ENCODE peak calls at places on chromosomes 4 and X, in four cellular contexts. V is body of pancreas, W is HCT116, A is foreskin fibroblast. K is an unnamed sample.

GRCh38 chrX:63434206-63434605 is 83.1 kb upstream of the SPIN4 start:
- DNase-seq in V (no peak), W (no peak), A (no peak), K (no peak)

GRCh38 chrX:125627676-125628075 is 308.0 kb downstream of the TEX13C start:
- DNase-seq in V (no peak), W (no peak), A (no peak), K (no peak)

GRCh38 chr4:163493643-163494359 is 689 bp upstream of the TMA16 start:
- DNase-seq in V (no peak), W (no peak), A (no peak), K (no peak)

GRCh38 chr4:99221980-99222379 is 2.9 kb upstream of the ADH6 start:
- DNase-seq in V (no peak), W (no peak), A (no peak), K (no peak)

GRCh38 chrX:13180807-13181206 is 136.4 kb upstream of the FAM9C start:
- DNase-seq in V (no peak), W (no peak), A (peak; percentile 71), K (no peak)

GRCh38 chr4:81314897-81315470 is 100.0 kb upstream of the PRKG2 start:
- DNase-seq in V (no peak), W (no peak), A (peak; percentile 69), K (no peak)

GRCh38 chrX:51002160-51002632 is 91.7 kb downstream of the BMP15 start:
- DNase-seq in V (no peak), W (no peak), A (no peak), K (no peak)

GRCh38 chrX:11367609-11368430 is 74.6 kb downstream of the AMELX start:
- DNase-seq in V (no peak), W (no peak), A (peak; percentile 61), K (peak; percentile 49)

GRCh38 chr4:120481711-120482110 is 415.1 kb upstream of the MAD2L1 start:
- DNase-seq in V (no peak), W (no peak), A (no peak), K (no peak)

GRCh38 chrX:22662776-22663175 is 337.0 kb upstream of the DDX53 start:
- DNase-seq in V (no peak), W (no peak), A (no peak), K (no peak)

GRCh38 chrX:103910371-103910770 is 52.1 kb upstream of the TMSB15B start:
- DNase-seq in V (no peak), W (no peak), A (no peak), K (no peak)

GRCh38 chr4:109009909-109010308 is 247.1 kb upstream of the ETNPPL start:
- DNase-seq in V (no peak), W (no peak), A (peak; percentile 52), K (peak; percentile 41)

GRCh38 chr4:85556293-85556692 is 81.3 kb downstream of the ARHGAP24 start:
- DNase-seq in V (no peak), W (no peak), A (no peak), K (no peak)

GRCh38 chr4:158769175-158769831 is 477 bp downstream of the FNIP2 start:
- DNase-seq in V (peak; percentile 39), W (no peak), A (no peak), K (no peak)

GRCh38 chrX:15564981-15565579 is 35.7 kb downstream of the ACE2 start:
- DNase-seq in V (peak; percentile 72), W (peak; percentile 53), A (peak; percentile 34), K (peak; percentile 33)

GRCh38 chr4:6114181-6114580 is 86.2 kb downstream of the JAKMIP1 start:
- DNase-seq in V (no peak), W (no peak), A (no peak), K (no peak)

GRCh38 chr4:26648260-26648659 is 64.4 kb downstream of the TBC1D19 start:
- DNase-seq in V (no peak), W (no peak), A (no peak), K (no peak)

DNA sequence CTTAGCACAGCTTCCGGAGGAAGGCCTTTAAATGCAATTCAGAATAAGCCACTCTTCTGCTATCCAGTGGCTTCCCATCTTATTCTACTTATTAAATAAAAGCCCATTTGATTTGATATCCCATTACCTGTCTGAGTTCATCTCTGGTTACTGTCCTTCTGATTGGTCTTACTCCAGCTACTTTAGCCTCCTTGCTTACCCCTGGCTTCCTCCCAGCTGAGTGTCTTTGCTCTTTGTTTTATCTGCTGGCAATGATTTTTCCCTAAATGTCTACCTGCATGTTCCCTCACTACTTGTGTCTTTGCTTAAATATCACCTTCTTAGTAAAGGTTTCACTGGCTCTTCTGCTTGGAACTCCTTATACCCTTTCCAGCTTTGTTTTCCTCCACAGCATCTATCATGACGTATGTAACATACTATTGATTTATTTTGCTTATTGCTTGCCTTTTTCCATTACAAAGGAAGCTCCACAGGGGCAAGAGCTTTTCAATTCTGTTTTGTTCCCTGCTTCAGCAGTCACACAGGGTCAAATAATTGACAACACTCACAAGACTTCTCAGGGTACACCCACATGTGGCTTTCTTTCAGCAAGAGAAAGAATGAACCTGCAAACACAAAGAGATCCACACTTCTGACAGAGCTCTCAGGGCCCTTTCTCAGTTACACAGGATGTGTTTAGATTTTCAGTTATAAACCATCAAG is 63.8 kb downstream of the TBC1D19 start:
- DNase-seq in V (no peak), W (no peak), A (no peak), K (no peak)
- TF ChIP-seq CTCF in V (no peak), W (no peak), A (no peak), K (no peak)

DNA sequence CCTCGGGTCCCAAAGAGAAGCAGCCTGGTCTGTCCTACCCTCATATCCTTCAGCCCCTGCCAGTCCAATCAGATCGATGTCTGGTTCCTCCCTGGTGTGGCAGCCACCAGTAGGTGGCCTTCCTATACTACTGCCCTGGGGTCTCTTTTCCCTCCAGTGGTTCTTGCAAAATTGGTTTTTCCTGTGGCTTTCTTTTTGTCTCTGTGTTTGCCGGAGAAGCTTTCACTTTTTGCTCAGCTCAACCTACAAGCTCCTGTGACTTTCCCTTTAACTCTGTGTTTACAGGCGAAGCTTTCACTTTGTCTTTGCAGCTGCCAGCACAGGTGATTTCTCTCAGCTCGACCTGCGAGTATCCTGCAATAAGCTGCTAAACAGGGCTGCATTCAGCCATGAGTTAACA is 46.8 kb downstream of the UGT2A3 start:
- DNase-seq in V (peak; percentile 46), W (no peak), A (no peak), K (no peak)
- H3K4me3 ChIP-seq in V (no peak overlapping the region), W (no peak overlapping the region), A (no peak overlapping the region), K (no peak overlapping the region)

DNA sequence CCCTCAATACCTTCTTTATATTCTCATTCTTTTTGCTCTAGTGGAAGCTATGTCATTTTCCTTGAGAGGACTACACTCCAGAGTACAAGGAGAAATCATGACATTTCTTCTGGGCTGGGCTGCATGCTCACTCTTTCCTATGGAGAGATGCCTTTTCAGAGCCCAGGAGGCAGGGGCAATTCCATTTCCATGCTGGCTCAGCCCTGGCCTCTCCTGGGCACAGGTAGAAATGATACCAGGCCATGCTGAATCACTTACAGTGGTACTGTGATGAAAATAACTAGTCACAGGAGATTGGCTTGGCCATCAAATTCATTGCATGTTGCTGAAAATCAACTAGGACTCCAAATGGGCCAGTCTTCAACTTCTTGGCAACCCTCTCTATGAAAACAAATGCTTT is 34.0 kb upstream of the PPARGC1A start:
- DNase-seq in V (no peak), W (no peak), A (no peak), K (no peak)
- TF ChIP-seq CTCF in V (no peak), W (no peak), A (no peak), K (no peak)

DNA sequence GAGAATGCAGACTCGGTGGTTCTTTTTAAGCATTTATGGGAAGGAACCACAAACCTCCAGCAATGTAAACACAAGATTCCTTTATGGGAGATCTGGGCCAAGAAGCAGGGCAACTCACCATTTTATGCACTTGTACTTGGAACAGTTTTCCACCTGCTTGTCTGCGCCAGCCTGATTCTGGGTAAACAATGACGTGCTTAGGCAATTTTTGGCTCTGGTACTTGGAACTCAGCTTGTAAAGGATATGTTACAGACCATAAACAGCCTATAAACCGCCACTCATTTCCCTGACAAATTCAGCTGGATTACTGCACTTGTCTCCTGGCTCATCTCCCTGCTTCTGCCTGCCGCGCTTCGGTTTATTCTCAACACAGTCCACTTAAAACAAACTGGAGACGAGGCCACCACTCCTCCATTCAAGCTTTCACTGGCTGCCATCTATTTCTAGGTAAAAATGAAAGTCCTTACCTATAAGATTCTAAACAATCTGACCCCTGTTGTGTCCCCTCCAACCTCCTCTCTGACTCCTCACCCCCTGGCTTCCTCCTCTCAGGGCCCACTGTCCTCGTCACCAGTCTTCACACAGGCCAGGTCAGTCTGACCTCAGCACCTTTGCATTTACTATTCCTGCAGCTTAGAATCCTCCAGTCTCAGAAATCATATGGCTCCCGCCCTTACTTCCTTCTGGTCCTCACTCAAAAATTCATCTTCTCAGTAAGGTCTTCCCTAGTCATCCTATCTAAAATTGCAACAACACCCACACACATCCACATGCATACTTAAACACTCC is 205.9 kb upstream of the GALNT7 start:
- DNase-seq in V (peak; percentile 61), W (no peak), A (peak; percentile 83), K (peak; percentile 85)
- H3K4me3 ChIP-seq in V (no peak overlapping the region), W (no peak overlapping the region), A (no peak overlapping the region), K (no peak overlapping the region)

GRCh38 chrX:41145920-41146608 is 60.8 kb downstream of the USP9X start:
- DNase-seq in V (no peak), W (peak; percentile 19), A (peak; percentile 57), K (peak; percentile 52)
- TF ChIP-seq CTCF in V (no peak), W (no peak), A (no peak), K (no peak)

GRCh38 chr4:128462104-128462783 is 174.6 kb upstream of the PGRMC2 start:
- DNase-seq in V (no peak), W (no peak), A (no peak), K (no peak)
- H3K4me3 ChIP-seq in V (no peak overlapping the region), W (no peak overlapping the region), A (no peak overlapping the region), K (no peak overlapping the region)

GRCh38 chr4:152357206-152357605 is 178.7 kb downstream of the FBXW7 start:
- DNase-seq in V (no peak), W (no peak), A (peak; percentile 61), K (no peak)

GRCh38 chr4:152360045-152360410 is 175.9 kb downstream of the FBXW7 start:
- DNase-seq in V (no peak), W (no peak), A (no peak), K (no peak)

GRCh38 chr4:152352645-152353116 is 183.2 kb downstream of the FBXW7 start:
- DNase-seq in V (peak; percentile 26), W (peak; percentile 81), A (peak; percentile 89), K (peak; percentile 95)

GRCh38 chr4:152359208-152360044 is 176.5 kb downstream of the FBXW7 start:
- DNase-seq in V (no peak), W (no peak), A (no peak), K (no peak)

GRCh38 chr4:152356428-152357034 is 179.4 kb downstream of the FBXW7 start:
- DNase-seq in V (no peak), W (no peak), A (no peak), K (no peak)
- TF ChIP-seq CTCF in V (no peak), W (peak; percentile 43), A (no peak), K (no peak)